ENCODE peak calls at places on chromosome 15, in four cellular contexts. M is ELF-1, A is Calu3, Q is kidney glomerular epithelial cell. D is an unnamed sample.

GRCh38 chr15:59678620-59679019 is 10.5 kb downstream of the BNIP2 start:
- DNase-seq in M (no peak), A (no peak), Q (no peak), D (no peak)

GRCh38 chr15:28107111-28107893 is 8.2 kb upstream of the OCA2 start:
- DNase-seq in M (peak), A (no peak), Q (no peak), D (peak)

GRCh38 chr15:44075535-44075934 is 119.5 kb downstream of the FRMD5 start:
- DNase-seq in A (no peak), M (no peak), Q (no peak), D (no peak)

GRCh38 chr15:48394172-48394571 is 62.9 kb downstream of the DUT start:
- DNase-seq in A (no peak), Q (no peak), M (no peak), D (no peak)

GRCh38 chr15:57301307-57301706 is 75.0 kb upstream of the CGNL1 start:
- DNase-seq in M (no peak), A (no peak), Q (no peak), D (no peak)

GRCh38 chr15:57403532-57403931 is 27.2 kb downstream of the CGNL1 start:
- DNase-seq in Q (no peak), A (no peak), M (no peak), D (no peak)

GRCh38 chr15:68833734-68834334 is 13.1 kb upstream of the ANP32A start:
- DNase-seq in Q (no peak), A (no peak), M (peak), D (no peak)

GRCh38 chr15:77026501-77027110 is 31.7 kb downstream of the PSTPIP1 start:
- DNase-seq in M (no peak), Q (no peak), A (no peak), D (peak)

GRCh38 chr15:64112904-64113303 is 17.1 kb downstream of the SNX1 start:
- DNase-seq in M (no peak), A (no peak), Q (peak), D (no peak)

GRCh38 chr15:66374179-66374578 is 12.5 kb upstream of the MAP2K1 start:
- DNase-seq in M (no peak), A (no peak), Q (no peak), D (no peak)

GRCh38 chr15:55407631-55407948 is 569 bp downstream of the CCPG1 start:
- DNase-seq in A (no peak), Q (peak), M (no peak), D (no peak)

GRCh38 chr15:41957021-41957897 is 15.1 kb downstream of the EHD4 start:
- DNase-seq in A (no peak), Q (peak), M (no peak), D (no peak)

GRCh38 chr15:88476635-88477038 is 9.1 kb downstream of the MRPS11 start:
- DNase-seq in A (peak), Q (peak), M (peak), D (no peak)

GRCh38 chr15:43246261-43246764 is 20.4 kb downstream of the TGM5 start:
- DNase-seq in M (no peak), A (no peak), Q (no peak), D (no peak)

GRCh38 chr15:80604583-80605506 is 90.3 kb upstream of the ABHD17C start:
- DNase-seq in A (no peak), Q (no peak), M (no peak), D (no peak)

GRCh38 chr15:69160976-69161877 is 792 bp downstream of the GLCE start:
- DNase-seq in M (peak), A (peak), Q (peak), D (no peak)